ENCODE peak calls at places on chromosomes 11 and 22, in ten cellular contexts. L is Calu3; Y is NCI-H526; H is bronchial epithelial cell; B is activated CD4-positive, alpha-beta T cell treated with anti-CD3 and anti-CD28 coated beads, Interleukin-2, amount 50 U/mL, for 48 hours; M is stimulated activated CD4-positive, alpha-beta T cell treated with anti-CD3 and anti-CD28 coated beads, Interleukin-1b, Interleukin-23, amount 100 ng/mL, for 24 hours; E is hypothalamus; P is B cell; W is KBM-7; R is effector CD8-positive, alpha-beta T cell. K is an unnamed sample.

GRCh38 chr22:18987765-18988164 is 51.7 kb upstream of the PRODH start:
- DNase-seq in L (peak; percentile 66), Y (no peak), H (peak; percentile 9), B (peak; percentile 6), M (no peak), E (no peak), P (no peak), W (no peak), R (no peak), K (no peak)

GRCh38 chr11:132943737-132944556 is 588.4 kb downstream of the OPCML start:
- DNase-seq in L (no peak), Y (no peak), H (no peak), B (no peak), M (no peak), E (no peak), P (no peak), W (no peak), R (no peak), K (no peak)

GRCh38 chr11:73200256-73200655 is 17.8 kb upstream of the P2RY2 start:
- DNase-seq in L (no peak), Y (no peak), H (peak; percentile 54), B (no peak), M (no peak), E (no peak), P (no peak), W (no peak), R (no peak), K (no peak)

GRCh38 chr22:50620861-50621490 is 7.0 kb downstream of the ARSA start:
- DNase-seq in L (peak; percentile 24), Y (no peak), H (peak; percentile 32), B (peak; percentile 57), M (no peak), E (no peak), P (peak; percentile 50), W (peak; percentile 56), R (peak; percentile 62), K (no peak)

GRCh38 chr11:102216433-102217163 is 100.7 kb upstream of the BIRC3 start:
- DNase-seq in L (no peak), Y (no peak), H (no peak), B (no peak), M (no peak), E (no peak), P (no peak), W (no peak), R (no peak), K (no peak)

GRCh38 chr11:78256962-78257361 is 68.2 kb downstream of the USP35 start:
- DNase-seq in L (no peak), Y (no peak), H (peak; percentile 62), B (no peak), M (no peak), E (no peak), P (no peak), W (peak; percentile 87), R (no peak), K (no peak)

GRCh38 chr11:43561832-43562231 is 118.7 kb upstream of the HSD17B12 start:
- DNase-seq in L (no peak), Y (no peak), H (no peak), B (no peak), M (no peak), E (no peak), P (no peak), W (no peak), R (no peak), K (no peak)

GRCh38 chr11:3176487-3176886 is 11.4 kb upstream of the OSBPL5 start:
- DNase-seq in L (no peak), Y (no peak), H (no peak), B (no peak), M (no peak), E (no peak), P (no peak), W (no peak), R (no peak), K (no peak)

GRCh38 chr11:44950036-44950624 is 553 bp downstream of the TP53I11 start:
- DNase-seq in L (peak; percentile 27), Y (no peak), H (no peak), B (peak; percentile 41), M (peak; percentile 30), E (no peak), P (peak; percentile 71), W (no peak), R (no peak), K (no peak)

GRCh38 chr22:37525073-37525745 is 6.0 kb upstream of the CARD10 start:
- DNase-seq in L (peak; percentile 75), Y (no peak), H (peak; percentile 90), B (no peak), M (no peak), E (no peak), P (no peak), W (no peak), R (no peak), K (no peak)

GRCh38 chr11:120612363-120613263 is 101.1 kb downstream of the GRIK4 start:
- DNase-seq in L (peak; percentile 8), Y (no peak), H (peak; percentile 7), B (no peak), M (no peak), E (no peak), P (no peak), W (no peak), R (no peak), K (no peak)

GRCh38 chr11:95680169-95680929 is 109.2 kb downstream of the FAM76B start:
- DNase-seq in L (no peak), Y (no peak), H (peak; percentile 65), B (no peak), M (no peak), E (no peak), P (no peak), W (no peak), R (no peak), K (no peak)

GRCh38 chr11:47797633-47798032 is 30.5 kb upstream of the FNBP4 start:
- DNase-seq in L (no peak), Y (no peak), H (peak; percentile 74), B (peak; percentile 41), M (peak; percentile 42), E (no peak), P (no peak), W (no peak), R (no peak), K (no peak)

GRCh38 chr11:94974178-94974577 is 669 bp downstream of the KDM4D start:
- DNase-seq in L (no peak), Y (no peak), H (no peak), B (no peak), M (no peak), E (no peak), P (no peak), W (no peak), R (no peak), K (no peak)

GRCh38 chr11:3014943-3015342 is 22.8 kb upstream of the NAP1L4 start:
- DNase-seq in L (no peak), Y (no peak), H (no peak), B (no peak), M (no peak), E (no peak), P (no peak), W (no peak), R (no peak), K (no peak)

GRCh38 chr11:46107408-46107718 is 13.9 kb downstream of the PHF21A start:
- DNase-seq in L (no peak), Y (no peak), H (no peak), B (no peak), M (no peak), E (no peak), P (no peak), W (no peak), R (no peak), K (no peak)

GRCh38 chr11:34354782-34355181 is 3.0 kb downstream of the ABTB2 start:
- DNase-seq in L (peak; percentile 32), Y (no peak), H (peak; percentile 54), B (no peak), M (no peak), E (no peak), P (no peak), W (no peak), R (no peak), K (no peak)

GRCh38 chr11:84144531-84144930 is 858.4 kb upstream of the CCDC90B start:
- DNase-seq in L (no peak), Y (no peak), H (no peak), B (no peak), M (no peak), E (no peak), P (no peak), W (no peak), R (no peak), K (no peak)

GRCh38 chr11:61297341-61297740 is 2.2 kb upstream of the VWCE start:
- DNase-seq in L (no peak), Y (no peak), H (peak; percentile 55), B (no peak), M (no peak), E (no peak), P (no peak), W (no peak), R (no peak), K (no peak)

GRCh38 chr11:67261942-67262681 is 4.2 kb upstream of the GRK2 start:
- DNase-seq in L (no peak), Y (no peak), H (no peak), B (no peak), M (no peak), E (no peak), P (no peak), W (no peak), R (no peak), K (no peak)

K was measured in NCI-H1930.